ENCODE peak calls at places on chromosomes 2 and 18, in six cellular contexts. One of them, this sample, is unnamed.

GRCh38 chr2:52933878-52934277 is 833.7 kb upstream of the CHAC2 start:
- DNase-seq in GM12891: no peak
- DNase-seq in H1: no peak
- DNase-seq in GM12878: no peak
- DNase-seq in K562: no peak
- DNase-seq in HepG2: no peak
- DNase-seq in this sample: no peak

GRCh38 chr2:191043438-191043837 is 29.5 kb upstream of the STAT1 start:
- DNase-seq in GM12891: no peak
- DNase-seq in K562: no peak
- DNase-seq in H1: no peak
- DNase-seq in HepG2: no peak
- DNase-seq in GM12878: no peak
- DNase-seq in this sample: no peak

GRCh38 chr18:56351911-56352502 is 286.4 kb downstream of the TXNL1 start:
- DNase-seq in GM12891: no peak
- DNase-seq in K562: no peak
- DNase-seq in HepG2: no peak
- DNase-seq in H1: no peak
- DNase-seq in GM12878: no peak
- DNase-seq in this sample: no peak

GRCh38 chr2:71749671-71750101 is 296.3 kb downstream of the DYSF start:
- DNase-seq in GM12878: no peak
- DNase-seq in K562: no peak
- DNase-seq in GM12891: no peak
- DNase-seq in H1: no peak
- DNase-seq in HepG2: no peak
- DNase-seq in this sample: no peak

GRCh38 chr18:709771-710170 is 2.7 kb downstream of the ENOSF1 start:
- DNase-seq in H1: no peak
- DNase-seq in K562: no peak
- DNase-seq in HepG2: no peak
- DNase-seq in GM12891: no peak
- DNase-seq in GM12878: no peak
- DNase-seq in this sample: no peak

GRCh38 chr2:232505805-232506360 is 14.3 kb upstream of the PRSS56 start:
- DNase-seq in K562: no peak
- DNase-seq in GM12878: no peak
- DNase-seq in H1: no peak
- DNase-seq in GM12891: no peak
- DNase-seq in HepG2: no peak
- DNase-seq in this sample: no peak

GRCh38 chr2:226725096-226725495 is 74.5 kb downstream of the IRS1 start:
- DNase-seq in H1: no peak
- DNase-seq in GM12891: no peak
- DNase-seq in HepG2: no peak
- DNase-seq in K562: no peak
- DNase-seq in GM12878: no peak
- DNase-seq in this sample: no peak

GRCh38 chr2:119744335-119744939 is 15.3 kb upstream of the PTPN4 start:
- DNase-seq in GM12891: no peak
- DNase-seq in HepG2: peak
- DNase-seq in GM12878: no peak
- DNase-seq in K562: no peak
- DNase-seq in H1: no peak
- DNase-seq in this sample: no peak

GRCh38 chr2:62939735-62940491 is 110.7 kb upstream of the OTX1 start:
- DNase-seq in GM12878: no peak
- DNase-seq in HepG2: no peak
- DNase-seq in K562: no peak
- DNase-seq in GM12891: no peak
- DNase-seq in H1: no peak
- DNase-seq in this sample: no peak

GRCh38 chr18:49691177-49691608 is 122.1 kb downstream of the ACAA2 start:
- DNase-seq in K562: no peak
- DNase-seq in GM12878: no peak
- DNase-seq in HepG2: no peak
- DNase-seq in H1: no peak
- DNase-seq in GM12891: no peak
- DNase-seq in this sample: no peak

GRCh38 chr2:100831831-100832230 is 11.9 kb downstream of the NPAS2 start:
- DNase-seq in GM12878: no peak
- DNase-seq in K562: no peak
- DNase-seq in HepG2: no peak
- DNase-seq in H1: no peak
- DNase-seq in GM12891: no peak
- DNase-seq in this sample: no peak

GRCh38 chr2:86441392-86441788 is 219 bp downstream of the KDM3A start:
- DNase-seq in H1: no peak
- DNase-seq in GM12878: no peak
- DNase-seq in K562: no peak
- DNase-seq in GM12891: no peak
- DNase-seq in HepG2: no peak
- DNase-seq in this sample: no peak

GRCh38 chr2:86442642-86443005 is 1.5 kb downstream of the KDM3A start:
- DNase-seq in GM12891: peak
- DNase-seq in H1: no peak
- DNase-seq in HepG2: peak
- DNase-seq in GM12878: peak
- DNase-seq in K562: peak
- DNase-seq in this sample: peak

GRCh38 chr2:86439879-86440630 is 1.1 kb upstream of the KDM3A start:
- DNase-seq in GM12878: no peak
- DNase-seq in H1: no peak
- DNase-seq in GM12891: no peak
- DNase-seq in HepG2: no peak
- DNase-seq in K562: no peak
- DNase-seq in this sample: no peak

GRCh38 chr2:86441789-86442641 is 844 bp downstream of the KDM3A start:
- DNase-seq in HepG2: peak
- DNase-seq in H1: peak
- DNase-seq in GM12878: peak
- DNase-seq in GM12891: peak
- DNase-seq in K562: peak
- DNase-seq in this sample: peak

DNA sequence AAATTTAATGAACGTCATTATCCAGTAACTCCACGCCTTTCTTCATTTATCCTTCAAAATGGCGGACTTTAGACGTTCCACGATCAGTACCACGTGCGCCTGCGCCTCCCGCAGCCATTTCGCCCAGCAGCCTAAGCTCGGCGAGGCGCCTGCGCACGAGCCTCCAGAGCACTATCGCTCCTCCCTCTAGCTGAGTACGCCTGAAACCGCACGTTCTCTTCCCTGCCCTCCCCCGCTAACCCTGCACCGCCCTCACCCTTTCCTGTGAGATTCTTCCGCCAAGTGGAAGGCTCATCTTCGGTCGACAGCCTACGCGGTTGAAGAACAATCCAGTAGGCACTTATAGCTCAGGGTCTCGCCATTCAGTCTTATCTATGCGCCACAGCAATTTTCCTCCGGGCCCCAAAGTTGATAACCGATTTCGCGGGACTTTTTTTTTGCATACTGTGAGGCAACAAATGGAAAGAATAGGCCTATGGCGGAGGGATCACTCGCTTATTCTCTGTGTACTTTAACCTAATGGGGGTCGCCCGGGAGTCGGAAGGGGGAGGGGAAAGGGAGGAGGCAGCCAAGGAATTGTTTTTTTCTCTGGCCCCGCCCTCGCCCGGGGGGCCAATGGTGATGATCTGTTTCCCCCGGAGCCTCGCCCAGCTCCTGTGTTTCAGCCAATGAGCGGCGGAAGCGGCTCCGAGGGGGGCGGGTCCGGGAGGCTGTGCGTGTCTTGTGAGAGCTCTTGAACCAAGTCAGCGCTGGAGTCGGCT is at the start of gene KDM3A:
- DNase-seq in K562: peak
- DNase-seq in HepG2: peak
- DNase-seq in GM12878: peak
- DNase-seq in GM12891: peak
- DNase-seq in H1: peak
- DNase-seq in this sample: peak
- TF ChIP-seq POLR2A in K562: no peak
- TF ChIP-seq POLR2A in HepG2: peak
- TF ChIP-seq POLR2A in GM12878: no peak
- TF ChIP-seq POLR2A in GM12891: no peak
- TF ChIP-seq POLR2A in H1: peak
- TF ChIP-seq POLR2A in this sample: no peak

GRCh38 chr2:168529054-168529833 is 73.2 kb downstream of the CERS6 start:
- DNase-seq in GM12878: no peak
- DNase-seq in K562: no peak
- DNase-seq in GM12891: no peak
- DNase-seq in H1: no peak
- DNase-seq in HepG2: no peak
- DNase-seq in this sample: no peak

GRCh38 chr2:168526641-168527040 is 70.6 kb downstream of the CERS6 start:
- DNase-seq in GM12878: no peak
- DNase-seq in HepG2: no peak
- DNase-seq in GM12891: no peak
- DNase-seq in K562: no peak
- DNase-seq in H1: no peak
- DNase-seq in this sample: no peak

GRCh38 chr2:168529900-168530561 is 74.0 kb downstream of the CERS6 start:
- DNase-seq in HepG2: no peak
- DNase-seq in K562: no peak
- DNase-seq in GM12891: no peak
- DNase-seq in H1: no peak
- DNase-seq in GM12878: no peak
- DNase-seq in this sample: no peak

GRCh38 chr2:168528469-168528868 is 72.4 kb downstream of the CERS6 start:
- DNase-seq in GM12878: no peak
- DNase-seq in K562: no peak
- DNase-seq in GM12891: no peak
- DNase-seq in H1: no peak
- DNase-seq in HepG2: no peak
- DNase-seq in this sample: no peak

DNA sequence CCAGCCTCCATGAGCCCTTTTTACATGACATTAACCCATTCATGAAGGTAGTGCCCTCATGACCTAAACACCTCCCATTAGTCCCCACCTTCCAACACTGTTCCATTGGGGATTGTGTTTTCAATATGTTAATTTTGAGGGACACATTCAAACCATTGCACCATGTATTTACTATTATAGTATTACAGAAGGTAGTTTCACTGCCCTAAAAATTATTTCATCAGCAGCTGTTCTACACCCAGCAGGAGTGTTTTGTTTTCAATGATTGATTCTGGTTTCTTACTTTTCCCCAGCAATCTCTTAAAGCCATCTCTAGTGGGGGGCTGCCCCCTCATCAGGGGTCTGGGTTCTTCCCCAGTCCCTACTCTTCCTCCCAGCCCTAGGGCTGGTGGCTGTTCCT is 71.9 kb downstream of the CERS6 start:
- DNase-seq in HepG2: no peak
- DNase-seq in GM12891: no peak
- DNase-seq in GM12878: no peak
- DNase-seq in H1: no peak
- DNase-seq in K562: no peak
- DNase-seq in this sample: no peak
- TF ChIP-seq POLR2AphosphoS5 in HepG2: no peak
- TF ChIP-seq POLR2AphosphoS5 in GM12891: no peak
- TF ChIP-seq POLR2AphosphoS5 in GM12878: no peak
- TF ChIP-seq POLR2AphosphoS5 in H1: no peak
- TF ChIP-seq POLR2AphosphoS5 in K562: no peak
- TF ChIP-seq POLR2AphosphoS5 in this sample: no peak

GRCh38 chr2:85009019-85009618 is 38.2 kb downstream of the KCMF1 start:
- DNase-seq in GM12878: no peak
- DNase-seq in H1: peak
- DNase-seq in K562: no peak
- DNase-seq in GM12891: no peak
- DNase-seq in HepG2: no peak
- DNase-seq in this sample: no peak

GRCh38 chr2:85011747-85012146 is 40.8 kb downstream of the KCMF1 start:
- DNase-seq in H1: peak
- DNase-seq in HepG2: peak
- DNase-seq in K562: no peak
- DNase-seq in GM12878: no peak
- DNase-seq in GM12891: no peak
- DNase-seq in this sample: no peak

GRCh38 chr2:85011098-85011497 is 40.1 kb downstream of the KCMF1 start:
- DNase-seq in H1: no peak
- DNase-seq in GM12878: no peak
- DNase-seq in GM12891: no peak
- DNase-seq in HepG2: no peak
- DNase-seq in K562: no peak
- DNase-seq in this sample: no peak

GRCh38 chr2:85012855-85013254 is 41.9 kb downstream of the KCMF1 start:
- DNase-seq in GM12891: no peak
- DNase-seq in GM12878: no peak
- DNase-seq in HepG2: no peak
- DNase-seq in H1: no peak
- DNase-seq in K562: no peak
- DNase-seq in this sample: no peak

DNA sequence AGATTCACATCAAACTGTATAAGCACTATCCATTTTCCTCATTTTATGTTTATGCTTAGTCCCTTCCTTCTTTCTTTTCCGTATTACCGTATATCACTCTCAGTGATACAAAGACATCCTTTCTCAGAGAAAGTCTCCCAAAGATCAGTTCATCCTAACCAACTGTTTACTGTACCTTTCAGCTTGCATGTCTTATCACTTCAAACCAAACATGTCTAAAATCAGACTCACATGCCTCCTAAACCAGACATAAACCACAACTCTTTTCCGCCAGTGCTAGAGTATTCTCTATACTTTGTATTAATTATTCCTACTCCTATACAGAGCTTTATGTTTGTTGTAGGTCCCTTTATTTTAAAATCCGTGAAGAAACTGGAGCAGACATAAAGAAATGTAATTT is 41.5 kb downstream of the KCMF1 start:
- DNase-seq in GM12891: no peak
- DNase-seq in H1: no peak
- DNase-seq in GM12878: no peak
- DNase-seq in HepG2: no peak
- DNase-seq in K562: no peak
- DNase-seq in this sample: no peak
- TF ChIP-seq TAF1 in GM12891: no peak
- TF ChIP-seq TAF1 in H1: no peak
- TF ChIP-seq TAF1 in GM12878: no peak
- TF ChIP-seq TAF1 in HepG2: no peak
- TF ChIP-seq TAF1 in K562: no peak
- TF ChIP-seq TAF1 in this sample: no peak

DNA sequence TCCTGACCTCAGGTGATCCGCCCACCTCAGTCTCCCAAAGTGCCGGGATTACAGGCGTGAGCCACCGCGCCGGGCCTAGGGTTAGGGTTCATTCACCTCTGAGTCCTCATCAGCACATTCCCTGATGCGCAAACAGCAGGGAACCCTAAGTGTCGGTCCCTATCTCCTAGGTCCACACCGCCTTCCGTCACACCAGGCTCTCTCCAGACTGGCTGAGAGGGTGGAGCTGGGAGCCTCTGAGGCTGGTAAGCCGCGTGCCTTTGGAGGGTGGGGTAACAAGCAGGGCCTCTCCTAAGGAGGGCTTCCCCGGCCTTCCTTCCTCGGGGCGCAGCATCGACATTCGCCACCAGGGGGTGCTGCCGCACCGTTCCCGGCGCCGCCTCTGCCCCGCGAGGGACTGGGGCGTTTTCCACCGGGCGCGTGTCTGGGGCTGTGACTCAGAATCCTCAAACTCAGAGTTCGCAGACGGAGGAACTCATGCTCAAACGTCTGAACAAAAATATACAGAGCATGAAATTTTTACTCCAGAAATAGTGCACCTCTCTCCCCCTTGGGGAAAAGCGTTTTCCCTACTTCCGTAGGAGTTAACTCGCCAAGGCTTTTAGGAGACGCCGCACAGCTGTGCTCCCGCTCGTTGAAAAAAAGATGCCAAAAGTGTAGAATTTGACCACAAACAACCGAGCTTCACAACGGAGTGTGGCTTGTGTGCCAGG is 63.9 kb upstream of the ASAP2 start:
- DNase-seq in GM12891: peak
- DNase-seq in H1: peak
- DNase-seq in GM12878: no peak
- DNase-seq in HepG2: peak
- DNase-seq in K562: peak
- DNase-seq in this sample: peak
- TF ChIP-seq POLR2A in GM12891: no peak
- TF ChIP-seq POLR2A in H1: no peak
- TF ChIP-seq POLR2A in GM12878: no peak
- TF ChIP-seq POLR2A in HepG2: no peak
- TF ChIP-seq POLR2A in K562: no peak
- TF ChIP-seq POLR2A in this sample: no peak